ENCODE peak calls at places on chromosome 6, in ten cellular contexts. R is DMS153; K is IMR-90; U is HTR-8/SVneo; Y is T-cell; M is activated CD4-positive, alpha-beta memory T cell treated with anti-CD3 and anti-CD28 coated beads for 36 hours; I is A549; V is T-helper 2 cell; O is ELR; J is NCI-H345. N is an unnamed sample.

GRCh38 chr6:16248271-16248670 is 9.9 kb downstream of the GMPR start:
- DNase-seq in M (no peak), U (no peak), Y (no peak), R (no peak), K (no peak), J (no peak), I (no peak), O (no peak), V (no peak), N (no peak)

GRCh38 chr6:8539446-8539845 is 104.1 kb upstream of the SLC35B3 start:
- DNase-seq in R (no peak), I (peak), J (no peak), K (no peak), O (peak), M (no peak), V (no peak), U (peak), Y (no peak), N (no peak)

GRCh38 chr6:38567436-38567835 is 72.3 kb downstream of the BTBD9 start:
- DNase-seq in J (peak), M (no peak), I (peak), Y (no peak), R (peak), O (peak), K (peak), U (peak), V (no peak), N (peak)

GRCh38 chr6:136063095-136063494 is 187.0 kb downstream of the MTFR2 start:
- DNase-seq in V (no peak), R (no peak), I (no peak), U (no peak), J (no peak), O (peak), K (peak), Y (no peak), M (no peak), N (peak)

GRCh38 chr6:142416179-142416578 is 114.4 kb downstream of the ADGRG6 start:
- DNase-seq in K (peak), O (peak), Y (no peak), J (no peak), M (no peak), U (peak), V (no peak), R (no peak), I (no peak), N (peak)

GRCh38 chr6:160101262-160102205 is 20.1 kb upstream of the SLC22A1 start:
- DNase-seq in J (no peak), K (no peak), M (no peak), O (no peak), Y (no peak), R (no peak), I (no peak), U (no peak), V (no peak), N (no peak)

GRCh38 chr6:113120577-113121285 is 736.4 kb upstream of the MARCKS start:
- DNase-seq in V (no peak), I (peak), J (no peak), M (no peak), R (no peak), U (peak), Y (no peak), K (peak), O (peak), N (peak)

GRCh38 chr6:33249732-33250625 is 21.7 kb downstream of the VPS52 start:
- DNase-seq in J (no peak), V (no peak), R (no peak), Y (no peak), K (peak), U (no peak), M (peak), I (no peak), O (peak), N (peak)

GRCh38 chr6:148432405-148433195 is 90.0 kb downstream of the SASH1 start:
- DNase-seq in I (no peak), U (no peak), R (no peak), J (no peak), V (no peak), O (no peak), K (no peak), M (no peak), Y (no peak), N (no peak)

GRCh38 chr6:63573899-63574553 is 1.7 kb downstream of the LOC128125822 start:
- DNase-seq in M (peak), V (peak), J (peak), U (no peak), I (peak), K (peak), Y (peak), O (peak), R (peak), N (no peak)

GRCh38 chr6:156883497-156884252 is 106.5 kb downstream of the ARID1B start:
- DNase-seq in I (no peak), J (no peak), R (peak), M (no peak), O (no peak), V (no peak), U (no peak), Y (no peak), K (peak), N (no peak)

GRCh38 chr6:151452750-151453427 is 963 bp upstream of the RMND1 start:
- DNase-seq in U (no peak), J (peak), K (no peak), I (no peak), R (no peak), Y (no peak), V (no peak), O (peak), M (peak), N (no peak)

GRCh38 chr6:33578588-33579011 is 1.5 kb downstream of the BAK1 start:
- DNase-seq in Y (peak), I (no peak), U (no peak), V (peak), M (peak), J (no peak), O (no peak), K (no peak), R (no peak), N (no peak)

GRCh38 chr6:74018825-74019224 is 322.8 kb downstream of the CD109 start:
- DNase-seq in U (no peak), I (no peak), V (no peak), K (peak), J (no peak), M (no peak), R (no peak), O (no peak), Y (no peak), N (no peak)

GRCh38 chr6:32941412-32941784 is 570 bp upstream of the HLA-DMB start:
- DNase-seq in R (peak), M (peak), Y (peak), J (no peak), O (no peak), K (no peak), I (no peak), V (no peak), U (no peak), N (no peak)

GRCh38 chr6:71107935-71108420 is 151.1 kb upstream of the B3GAT2 start:
- DNase-seq in Y (no peak), M (no peak), K (peak), V (no peak), I (no peak), U (peak), R (peak), J (peak), O (peak), N (no peak)

GRCh38 chr6:21331221-21331620 is 262.3 kb upstream of the SOX4 start:
- DNase-seq in O (no peak), U (no peak), M (no peak), I (no peak), Y (no peak), R (no peak), K (no peak), J (no peak), V (no peak), N (no peak)

GRCh38 chr6:110514818-110515217 is 38.4 kb upstream of the SLC22A16 start:
- DNase-seq in M (no peak), U (no peak), K (no peak), J (no peak), O (no peak), Y (no peak), V (no peak), R (no peak), I (no peak), N (no peak)

N was measured in AG09319.